ENCODE peak calls at places on chromosomes 1 and 21, in four cellular contexts. E, U, N and G are unnamed samples.

GRCh38 chr1:17668638-17669175 is 86.4 kb upstream of the ACTL8 start:
- DNase-seq in N (no peak), E (no peak), U (no peak), G (no peak)

GRCh38 chr1:111738436-111739221 is 566 bp downstream of the INKA2 start:
- DNase-seq in N (peak), U (peak), E (peak), G (peak)

GRCh38 chr1:183129921-183130675 is 56.0 kb upstream of the LAMC2 start:
- DNase-seq in E (no peak), U (no peak), N (no peak), G (no peak)

GRCh38 chr1:33986389-33987095 is 122.7 kb downstream of the HMGB4 start:
- DNase-seq in U (no peak), N (no peak), E (no peak), G (no peak)

GRCh38 chr1:71157151-71157550 is 76.3 kb upstream of the ZRANB2 start:
- DNase-seq in N (no peak), E (no peak), U (no peak), G (no peak)

GRCh38 chr1:28439320-28439719 is 66.5 kb upstream of the RCC1 start:
- DNase-seq in N (no peak), E (no peak), U (no peak), G (no peak)

GRCh38 chr1:15938628-15939161 is 37.2 kb downstream of the ZBTB17 start:
- DNase-seq in E (no peak), U (no peak), N (no peak), G (no peak)

GRCh38 chr1:1118011-1118892 is 2.4 kb upstream of the C1orf159 start:
- DNase-seq in E (no peak), U (no peak), N (no peak), G (no peak)

GRCh38 chr1:225921734-225922709 is 2.0 kb downstream of the PYCR2 start:
- DNase-seq in E (no peak), N (peak), U (no peak), G (no peak)

GRCh38 chr1:89881415-89882058 is 60.7 kb downstream of the LRRC8D start:
- DNase-seq in N (no peak), U (peak), E (no peak), G (no peak)

GRCh38 chr1:178509608-178510007 is 3.3 kb upstream of the TEX35 start:
- DNase-seq in N (no peak), E (no peak), U (no peak), G (no peak)

GRCh38 chr1:95207223-95207935 is 26.6 kb upstream of the RWDD3 start:
- DNase-seq in E (no peak), U (no peak), N (no peak), G (no peak)

GRCh38 chr1:92934395-92935378 is 26.6 kb downstream of the DIPK1A start:
- DNase-seq in N (peak), U (no peak), E (no peak), G (no peak)

GRCh38 chr21:35597750-35598339 is 462.5 kb downstream of the SETD4 start:
- DNase-seq in E (no peak), N (no peak), U (no peak), G (no peak)

GRCh38 chr1:212918751-212919150 is 31.6 kb upstream of the VASH2 start:
- DNase-seq in E (no peak), U (no peak), N (no peak), G (no peak)

GRCh38 chr1:100557606-100557953 is 19.6 kb downstream of the GPR88 start:
- DNase-seq in U (no peak), E (no peak), N (no peak), G (no peak)

GRCh38 chr1:56375184-56375837 is 204.1 kb downstream of the PLPP3 start:
- DNase-seq in E (no peak), U (no peak), N (peak), G (no peak)

GRCh38 chr1:226355679-226356583 is 47.0 kb upstream of the LIN9 start:
- DNase-seq in U (no peak), E (no peak), N (no peak), G (peak)

GRCh38 chr1:218156602-218157001 is 128.5 kb upstream of the RRP15 start:
- DNase-seq in E (peak), N (no peak), U (no peak), G (peak)

GRCh38 chr1:238960071-238960470 is 426.3 kb upstream of the CHRM3 start:
- DNase-seq in E (no peak), U (no peak), N (no peak), G (no peak)

GRCh38 chr1:3543076-3544049 is 67.9 kb downstream of the MEGF6 start:
- DNase-seq in E (peak), U (no peak), N (no peak), G (no peak)

GRCh38 chr1:109523706-109524105 is 14.2 kb upstream of the AMIGO1 start:
- DNase-seq in E (no peak), N (no peak), U (no peak), G (no peak)

GRCh38 chr1:112496290-112496689 is 12.5 kb upstream of the WNT2B start:
- DNase-seq in N (no peak), U (no peak), E (no peak), G (no peak)

GRCh38 chr1:27863552-27863943 is 8.8 kb upstream of the THEMIS2 start:
- DNase-seq in U (no peak), N (no peak), E (no peak), G (no peak)